ENCODE peak calls at places on chromosomes 12 and 14, in four cellular contexts. E is hepatocyte, Y is fibroblast of mammary gland, S is AG04449. G is an unnamed sample.
A peak's percentile ranks its signal among the peaks of the same experiment; 100 is the strongest.

GRCh38 chr12:21823581-21823980 is 49.1 kb upstream of the KCNJ8 start:
- DNase-seq in E (no peak), Y (peak; percentile 54), S (no peak), G (no peak)

GRCh38 chr14:68421116-68421515 is 371.8 kb downstream of the ZFP36L1 start:
- DNase-seq in E (no peak), Y (no peak), S (no peak), G (no peak)

GRCh38 chr14:37202265-37202664 is 4.5 kb downstream of the MIPOL1 start:
- DNase-seq in E (no peak), Y (peak; percentile 55), S (no peak), G (no peak)

GRCh38 chr14:95272057-95272456 is 47.7 kb downstream of the CLMN start:
- DNase-seq in E (no peak), Y (no peak), S (no peak), G (no peak)

GRCh38 chr14:87332001-87332400 is 661.0 kb downstream of the GALC start:
- DNase-seq in E (no peak), Y (peak; percentile 80), S (no peak), G (no peak)

GRCh38 chr12:131894981-131895639 is 688 bp downstream of the ULK1 start:
- DNase-seq in E (peak; percentile 27), Y (no peak), S (no peak), G (peak; percentile 53)

GRCh38 chr12:107642240-107642639 is 43.4 kb upstream of the PWP1 start:
- DNase-seq in E (no peak), Y (no peak), S (no peak), G (no peak)

GRCh38 chr12:1470051-1470450 is 124.3 kb downstream of the FBXL14 start:
- DNase-seq in E (no peak), Y (no peak), S (no peak), G (no peak)

GRCh38 chr12:26369588-26369987 is 174.2 kb downstream of the SSPN start:
- DNase-seq in E (peak; percentile 13), Y (peak; percentile 94), S (peak; percentile 63), G (no peak)

GRCh38 chr14:30006695-30007094 is 79.0 kb upstream of the PRKD1 start:
- DNase-seq in E (no peak), Y (no peak), S (no peak), G (no peak)

GRCh38 chr14:30002859-30003258 is 75.2 kb upstream of the PRKD1 start:
- DNase-seq in E (no peak), Y (no peak), S (no peak), G (no peak)

DNA sequence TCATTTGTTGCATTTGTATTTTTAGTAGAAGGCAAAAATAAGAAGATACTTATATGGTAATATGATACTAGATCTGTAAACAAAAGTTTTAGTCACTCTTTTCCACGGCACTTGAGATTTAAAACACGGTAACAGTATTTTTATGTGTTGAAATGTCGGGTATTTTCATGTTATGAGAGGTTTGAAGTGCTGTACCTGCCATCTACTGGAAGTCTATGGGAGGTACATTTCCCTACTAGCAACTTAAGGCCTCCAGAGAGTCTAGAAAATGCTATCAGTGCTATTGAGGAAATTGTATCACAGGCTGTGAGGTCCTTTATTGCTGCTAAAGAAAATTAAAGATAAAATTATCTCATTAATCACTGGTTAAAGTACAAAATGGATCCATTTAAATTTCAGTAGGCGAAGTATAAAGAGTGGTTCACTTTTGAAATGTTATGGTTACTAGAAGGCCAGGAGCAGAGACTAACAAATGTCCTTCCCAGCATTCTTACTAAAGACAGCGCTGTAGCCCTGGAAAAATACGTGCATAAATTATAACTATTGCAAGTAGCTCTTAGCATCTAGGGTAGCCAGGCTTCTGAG is 77.6 kb upstream of the PRKD1 start:
- DNase-seq in E (peak; percentile 68), Y (peak; percentile 81), S (peak; percentile 28), G (peak; percentile 29)
- TF ChIP-seq CTCF in E (peak; percentile 90), Y (peak; percentile 87), S (peak; percentile 57), G (no peak)

GRCh38 chr14:24353551-24354529 is 14.0 kb upstream of the RIPK3 start:
- DNase-seq in E (peak; percentile 53), Y (peak; percentile 78), S (no peak), G (no peak)

GRCh38 chr14:24349742-24350141 is 10.0 kb upstream of the RIPK3 start:
- DNase-seq in E (no peak), Y (no peak), S (no peak), G (no peak)

GRCh38 chr14:24348186-24348585 is 8.4 kb upstream of the RIPK3 start:
- DNase-seq in E (no peak), Y (no peak), S (no peak), G (no peak)

GRCh38 chr14:24355009-24355408 is 13.0 kb upstream of the NFATC4 start:
- DNase-seq in E (no peak), Y (no peak), S (no peak), G (no peak)

DNA sequence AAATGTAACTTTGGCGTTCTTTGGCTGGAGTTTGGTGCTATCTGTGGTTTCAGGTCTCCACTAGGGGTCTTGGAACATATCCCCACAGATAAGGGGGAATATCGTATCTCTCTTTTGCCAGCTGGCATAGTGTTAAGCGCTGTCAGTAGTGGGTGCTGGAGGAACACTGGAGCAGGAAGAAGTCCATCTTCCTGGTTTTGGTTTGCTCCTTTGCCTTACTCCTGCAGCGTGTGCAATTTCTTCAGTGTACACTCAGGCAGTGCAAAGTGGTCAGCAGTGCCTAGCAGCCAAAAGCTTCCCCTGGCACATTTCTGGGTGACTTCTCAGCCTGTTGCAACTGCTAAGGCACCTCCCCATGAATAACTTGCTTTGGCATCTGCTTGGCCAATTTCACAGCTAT is 11.7 kb upstream of the RIPK3 start:
- DNase-seq in E (no peak), Y (peak; percentile 58), S (no peak), G (no peak)
- TF ChIP-seq CTCF in E (no peak), Y (no peak), S (no peak), G (no peak)

DNA sequence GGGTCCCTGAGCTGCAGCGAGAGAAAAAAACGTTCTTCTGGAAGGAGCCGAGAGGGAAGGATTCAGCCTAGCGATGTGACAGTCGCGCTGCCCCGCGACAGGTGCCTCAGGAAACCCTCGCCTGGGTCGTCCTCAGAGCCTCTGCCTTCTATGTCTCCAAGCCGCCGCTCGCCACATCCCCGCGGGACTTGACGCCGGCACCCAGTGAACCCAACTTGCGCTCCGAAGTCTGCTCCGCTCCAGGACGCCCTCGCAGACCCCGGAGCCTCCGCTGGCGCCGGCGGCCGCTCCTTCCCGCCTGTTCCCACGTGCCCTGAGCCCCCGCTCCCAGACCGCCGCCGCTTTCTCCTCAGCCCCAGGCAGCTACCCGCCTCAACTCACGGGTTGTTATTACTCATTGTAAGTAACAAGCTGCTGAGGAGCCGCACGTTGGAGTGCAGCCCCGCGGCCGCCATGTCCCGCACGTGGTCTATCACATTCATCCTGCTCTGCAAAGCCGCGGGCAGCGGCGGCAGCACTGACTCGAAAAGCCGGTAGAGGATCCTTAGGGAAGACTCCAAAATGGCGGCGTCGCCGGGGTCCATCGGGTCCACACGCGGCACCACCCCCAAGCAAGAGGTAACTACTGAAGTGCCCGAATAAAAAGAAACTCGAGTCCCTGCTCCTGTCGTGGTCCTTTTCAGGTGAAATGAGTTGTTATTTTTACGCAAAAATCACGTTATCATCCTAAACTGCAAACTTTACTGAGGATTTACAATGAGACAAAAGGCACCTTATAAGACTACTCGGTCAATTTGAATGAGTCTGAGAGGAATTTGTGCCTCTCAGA is at the start of gene ANAPC7:
- DNase-seq in E (peak; percentile 96), Y (peak; percentile 88), S (peak; percentile 41), G (peak; percentile 93)
- TF ChIP-seq CTCF in E (peak; percentile 21), Y (no peak), S (peak; percentile 14), G (no peak)

DNA sequence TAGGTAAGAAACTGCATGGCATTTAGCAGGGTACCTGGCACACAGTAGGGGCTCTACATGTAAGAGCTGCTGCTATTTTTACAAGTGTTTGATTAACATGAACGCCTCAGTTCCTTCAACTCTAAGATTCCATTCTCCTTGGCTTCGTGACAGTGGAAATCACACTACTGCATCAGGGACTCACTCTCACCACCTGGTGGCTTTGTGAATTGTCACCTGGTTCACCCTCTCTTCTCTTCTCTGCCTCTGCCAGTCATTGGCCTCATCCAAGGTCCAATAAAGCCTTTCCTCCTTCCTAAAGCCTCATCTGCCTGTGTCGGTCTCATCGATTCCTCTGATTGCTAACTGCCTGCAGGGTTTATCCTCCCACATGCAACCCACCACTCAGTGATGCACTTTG is 476.4 kb downstream of the VRK1 start:
- DNase-seq in E (no peak), Y (no peak), S (no peak), G (no peak)
- TF ChIP-seq CTCF in E (no peak), Y (no peak), S (no peak), G (no peak)